ENCODE peak calls at places on chromosome 19, in four cellular contexts. O, P, T and E are unnamed samples. For H3K4me1, the result is how much of the 10 kb centered on the place peaks cover.

GRCh38 chr19:58067240-58067912 is 8.3 kb downstream of the ZNF135 start:
- DNase-seq in P (no peak), O (no peak), T (no peak), E (no peak)

GRCh38 chr19:23778566-23778965 is 19.9 kb upstream of the ZNF681 start:
- DNase-seq in P (no peak), O (no peak), T (no peak), E (no peak)

GRCh38 chr19:52492991-52493470 is 34.4 kb upstream of the ZNF808 start:
- DNase-seq in P (no peak), T (no peak), O (peak), E (no peak)

GRCh38 chr19:6971366-6971765 is 49.9 kb downstream of the MBD3L2B start:
- DNase-seq in O (no peak), T (no peak), P (no peak), E (no peak)

GRCh38 chr19:54478677-54479266 is 5.7 kb upstream of the CDC42EP5 start:
- DNase-seq in O (no peak), P (peak), T (no peak), E (peak)

GRCh38 chr19:37304190-37304883 is 66.6 kb upstream of the ZNF527 start:
- DNase-seq in P (no peak), O (peak), T (no peak), E (no peak)

GRCh38 chr19:8342684-8343482 is at the start of gene KANK3:
- DNase-seq in T (peak), O (peak), P (peak), E (peak)

GRCh38 chr19:4066176-4066606 is 508 bp downstream of the ZBTB7A start:
- DNase-seq in P (no peak), O (peak), T (peak), E (peak)

GRCh38 chr19:54967611-54968010 is 1.4 kb downstream of the NLRP2 start:
- DNase-seq in O (no peak), P (no peak), T (no peak), E (no peak)

GRCh38 chr19:1407662-1408299 is 395 bp downstream of the DAZAP1 start:
- DNase-seq in O (peak), T (peak), P (no peak), E (peak)

GRCh38 chr19:56538254-56538760 is 441 bp upstream of the ZFP28 start:
- DNase-seq in P (peak), T (peak), O (peak), E (peak)

GRCh38 chr19:49359851-49360845 is 2.1 kb downstream of the TEAD2 start:
- DNase-seq in O (no peak), P (peak), T (no peak), E (no peak)
- H3K4me1 ChIP-seq in O (half or more), P (under half), T (under half), E (under half)

GRCh38 chr19:35293733-35294309 is 1.9 kb downstream of the MAG start:
- DNase-seq in T (no peak), O (no peak), P (no peak), E (no peak)
- H3K27ac ChIP-seq in T (no peak), O (no peak), P (no peak), E (no peak)

DNA sequence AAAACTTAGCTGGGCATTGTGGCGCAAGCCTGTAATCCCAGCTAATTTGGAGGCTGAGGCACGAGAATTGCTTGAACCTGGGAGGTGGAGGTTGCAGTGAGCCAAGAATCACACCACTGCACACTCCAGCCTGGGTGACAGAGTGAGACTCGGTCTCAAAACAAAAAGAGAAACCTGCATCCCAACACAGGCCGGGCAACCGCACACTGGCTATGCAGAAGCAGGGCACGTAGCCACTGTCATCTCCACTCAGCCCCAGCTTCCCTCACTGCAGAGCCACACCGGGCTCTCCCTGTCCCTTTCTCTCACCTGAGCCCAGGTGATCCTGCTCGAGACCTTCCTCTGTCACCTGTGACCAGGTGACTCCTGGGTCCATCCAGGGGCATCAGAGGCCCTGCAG is 11.7 kb downstream of the ELL start:
- DNase-seq in O (no peak), T (no peak), P (no peak), E (no peak)
- H3K4me1 ChIP-seq in O (half or more), T (half or more), P (half or more), E (half or more)

GRCh38 chr19:40601061-40601973 is at the start of gene LTBP4:
- DNase-seq in O (peak), T (no peak), P (peak), E (no peak)
- H3K27ac ChIP-seq in O (peak), T (no peak), P (no peak), E (no peak)

GRCh38 chr19:49861127-49861526 is 6.2 kb downstream of the PNKP start:
- DNase-seq in P (peak), O (no peak), T (no peak), E (no peak)

GRCh38 chr19:49862411-49863253 is 4.7 kb downstream of the PNKP start:
- DNase-seq in P (no peak), O (no peak), T (no peak), E (no peak)

GRCh38 chr19:49861541-49862410 is 5.6 kb downstream of the PNKP start:
- DNase-seq in T (no peak), P (no peak), O (no peak), E (no peak)

GRCh38 chr19:49859838-49860715 is 7.3 kb downstream of the PNKP start:
- DNase-seq in O (no peak), P (no peak), T (no peak), E (no peak)

DNA sequence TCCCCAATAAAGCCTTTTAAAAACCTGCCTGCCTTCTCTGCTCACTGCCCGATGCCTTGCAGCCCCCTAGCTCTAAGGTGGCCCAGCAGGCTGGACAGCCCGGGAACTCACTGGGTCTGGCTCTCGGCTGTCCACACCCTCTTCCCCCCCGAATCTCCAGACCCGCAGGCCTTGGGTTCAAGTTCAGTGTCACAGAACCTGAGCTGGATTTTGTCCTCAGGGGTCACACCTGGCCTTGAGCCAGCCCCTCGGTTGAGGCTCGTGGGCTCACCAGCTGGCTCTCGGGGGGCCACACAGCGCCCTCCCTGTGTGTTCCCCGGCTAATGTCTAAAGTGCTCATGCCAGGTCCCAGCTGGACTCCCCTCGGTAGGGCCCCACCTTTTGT is 6.7 kb downstream of the PNKP start:
- DNase-seq in P (no peak), T (no peak), O (no peak), E (no peak)
- H3K4me1 ChIP-seq in P (under half), T (under half), O (under half), E (under half)

DNA sequence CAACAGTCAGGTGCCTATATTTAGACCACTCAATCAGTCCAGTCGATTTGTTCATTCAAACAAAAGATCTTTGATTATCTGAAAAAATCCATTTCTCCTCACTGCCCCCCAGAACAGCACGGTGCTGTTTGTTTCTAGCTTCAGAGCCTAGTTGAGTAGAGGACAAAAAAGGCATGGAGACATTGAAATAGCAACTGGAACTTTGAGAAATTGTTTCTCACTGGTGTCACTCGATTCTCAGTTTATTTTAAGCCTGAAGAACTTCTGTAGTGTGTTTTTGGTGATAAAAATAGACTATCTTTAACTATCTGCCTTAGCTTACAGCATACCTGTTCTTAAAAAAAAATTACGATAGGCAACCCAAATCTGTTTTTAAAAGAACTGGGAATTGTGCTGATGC is 67.1 kb downstream of the ARHGAP35 start:
- DNase-seq in T (no peak), P (no peak), O (no peak), E (no peak)
- H3K27ac ChIP-seq in T (no peak), P (peak), O (peak), E (no peak)